ENCODE peak calls at places on chromosomes 2 and 18, in seven cellular contexts. W, L, C, M, S, D and Z are unnamed samples.

GRCh38 chr2:227657204-227657845 is 9.3 kb upstream of the SCYGR5 start:
- DNase-seq in W (no peak), L (no peak), C (no peak), M (no peak), S (no peak), D (no peak), Z (peak)

GRCh38 chr2:160753331-160753654 is 259.7 kb upstream of the RBMS1 start:
- DNase-seq in W (no peak), L (no peak), C (no peak), M (no peak), S (no peak), D (no peak), Z (no peak)

GRCh38 chr2:235553696-235554100 is 59.9 kb downstream of the AGAP1 start:
- DNase-seq in W (no peak), L (no peak), C (no peak), M (no peak), S (no peak), D (no peak), Z (no peak)

GRCh38 chr18:44798433-44799048 is 117.9 kb downstream of the SETBP1 start:
- DNase-seq in W (no peak), L (no peak), C (no peak), M (no peak), S (no peak), D (no peak), Z (peak)

GRCh38 chr2:96400049-96401000 is 64.8 kb downstream of the NCAPH start:
- DNase-seq in W (no peak), L (no peak), C (no peak), M (no peak), S (no peak), D (no peak), Z (no peak)

GRCh38 chr18:13471971-13472628 is 253.5 kb downstream of the LDLRAD4 start:
- DNase-seq in W (no peak), L (no peak), C (no peak), M (no peak), S (no peak), D (no peak), Z (no peak)

GRCh38 chr2:195450537-195451113 is 206.4 kb upstream of the SLC39A10 start:
- DNase-seq in W (no peak), L (no peak), C (no peak), M (no peak), S (no peak), D (no peak), Z (no peak)

GRCh38 chr2:109306190-109306589 is 177.2 kb downstream of the SH3RF3 start:
- DNase-seq in W (no peak), L (no peak), C (no peak), M (no peak), S (no peak), D (no peak), Z (no peak)

GRCh38 chr2:109271920-109272319 is 142.9 kb downstream of the SH3RF3 start:
- DNase-seq in W (no peak), L (no peak), C (no peak), M (no peak), S (no peak), D (no peak), Z (no peak)

GRCh38 chr18:61273533-61273932 is 59.7 kb upstream of the CDH20 start:
- DNase-seq in W (no peak), L (no peak), C (no peak), M (no peak), S (no peak), D (no peak), Z (no peak)

GRCh38 chr18:21703241-21703820 is 1.2 kb downstream of the ABHD3 start:
- DNase-seq in W (no peak), L (peak), C (no peak), M (peak), S (no peak), D (peak), Z (peak)

GRCh38 chr2:232781765-232782164 is 5.4 kb upstream of the KCNJ13 start:
- DNase-seq in W (no peak), L (peak), C (no peak), M (no peak), S (no peak), D (no peak), Z (peak)

GRCh38 chr18:48036641-48037421 is 106.4 kb upstream of the SMAD2 start:
- DNase-seq in W (no peak), L (no peak), C (no peak), M (no peak), S (no peak), D (no peak), Z (no peak)

GRCh38 chr18:59021500-59021899 is 118.2 kb upstream of the SEC11C start:
- DNase-seq in W (no peak), L (no peak), C (no peak), M (no peak), S (no peak), D (no peak), Z (no peak)

GRCh38 chr2:120445431-120446143 is 99.7 kb downstream of the INHBB start:
- DNase-seq in W (no peak), L (peak), C (no peak), M (no peak), S (peak), D (no peak), Z (no peak)

GRCh38 chr2:71742953-71743601 is 289.7 kb downstream of the DYSF start:
- DNase-seq in W (no peak), L (peak), C (no peak), M (no peak), S (peak), D (peak), Z (no peak)

GRCh38 chr18:79659733-79660132 is 19.9 kb upstream of the CTDP1 start:
- DNase-seq in W (no peak), L (no peak), C (no peak), M (no peak), S (no peak), D (no peak), Z (no peak)

GRCh38 chr2:94970353-94970752 is 55.2 kb upstream of the MAL start:
- DNase-seq in W (no peak), L (no peak), C (no peak), M (no peak), S (no peak), D (no peak), Z (no peak)

GRCh38 chr2:218400930-218401833 is 1.5 kb downstream of the CTDSP1 start:
- DNase-seq in W (no peak), L (no peak), C (no peak), M (no peak), S (no peak), D (no peak), Z (no peak)

GRCh38 chr2:143694335-143694734 is 565.1 kb downstream of the ARHGAP15 start:
- DNase-seq in W (no peak), L (no peak), C (no peak), M (no peak), S (no peak), D (peak), Z (no peak)